ENCODE peak calls at places on chromosomes 16 and 17, in seven cellular contexts. L is hepatocyte, T is PC-3, V is neural progenitor cell, S is HCT116, U is OCI-LY7, K is GM23248. Z is an unnamed sample.
A peak's percentile ranks its signal among the peaks of the same experiment; 100 is the strongest.

GRCh38 chr16:82936941-82937551 is 310.3 kb downstream of the CDH13 start:
- DNase-seq in T (no peak), U (no peak), V (no peak), K (peak; percentile 61), L (no peak), S (no peak), Z (no peak)

GRCh38 chr17:80023261-80024205 is 12.1 kb downstream of the TBC1D16 start:
- DNase-seq in T (no peak), L (peak; percentile 42), U (no peak), V (peak; percentile 41), K (peak; percentile 33), S (no peak), Z (no peak)

GRCh38 chr17:78361227-78361683 is 1.4 kb upstream of the SOCS3 start:
- DNase-seq in T (no peak), V (no peak), S (no peak), U (no peak), K (no peak), L (no peak), Z (no peak)

GRCh38 chr17:63843387-63844292 is 1.2 kb upstream of the SMARCD2 start:
- DNase-seq in U (peak; percentile 94), V (no peak), S (peak; percentile 40), T (no peak), K (peak; percentile 85), L (peak; percentile 44), Z (peak; percentile 91)

GRCh38 chr16:11670171-11671131 is 2.2 kb downstream of the SNN start:
- DNase-seq in K (peak; percentile 29), T (no peak), L (no peak), S (no peak), U (no peak), V (no peak), Z (no peak)

GRCh38 chr17:80802626-80803450 is 188.8 kb upstream of the CHMP6 start:
- DNase-seq in L (no peak), S (no peak), K (no peak), T (no peak), V (no peak), U (no peak), Z (no peak)

GRCh38 chr17:12995896-12996295 is 21.9 kb downstream of the ELAC2 start:
- DNase-seq in V (no peak), T (no peak), U (no peak), L (no peak), S (no peak), K (no peak), Z (no peak)

GRCh38 chr17:78642707-78643106 is 65.5 kb upstream of the DNAH17 start:
- DNase-seq in L (no peak), K (no peak), T (no peak), V (no peak), S (no peak), U (no peak), Z (no peak)

GRCh38 chr17:69551212-69552010 is 136.9 kb downstream of the MAP2K6 start:
- DNase-seq in K (peak; percentile 54), U (no peak), V (no peak), L (no peak), T (peak; percentile 68), S (no peak), Z (no peak)

GRCh38 chr16:49345829-49346228 is 27.8 kb upstream of the C16orf78 start:
- DNase-seq in K (peak; percentile 13), U (peak; percentile 50), V (peak; percentile 80), T (peak; percentile 8), S (no peak), L (peak; percentile 25), Z (peak; percentile 32)

GRCh38 chr17:66978514-66979061 is 14.1 kb downstream of the CACNG4 start:
- DNase-seq in T (no peak), V (no peak), S (no peak), K (no peak), L (no peak), U (no peak), Z (no peak)

GRCh38 chr17:57138956-57139576 is 54.0 kb downstream of the AKAP1 start:
- DNase-seq in V (no peak), L (no peak), S (no peak), U (no peak), K (peak; percentile 12), T (peak; percentile 54), Z (no peak)

GRCh38 chr16:55765161-55765560 is 67.7 kb downstream of the CES1 start:
- DNase-seq in V (no peak), L (no peak), S (no peak), K (no peak), T (no peak), U (no peak), Z (no peak)

GRCh38 chr17:55699178-55699865 is 23.3 kb downstream of the TMEM100 start:
- DNase-seq in L (no peak), T (peak; percentile 24), K (no peak), V (peak; percentile 63), U (no peak), S (no peak), Z (no peak)

GRCh38 chr17:58527306-58527705 is 12.9 kb upstream of the MTMR4 start:
- DNase-seq in L (no peak), T (no peak), U (peak; percentile 32), V (no peak), S (no peak), K (peak; percentile 16), Z (no peak)

GRCh38 chr16:65287307-65287706 is 165.4 kb upstream of the CDH11 start:
- DNase-seq in T (no peak), L (no peak), K (no peak), U (no peak), S (no peak), V (no peak), Z (no peak)

GRCh38 chr16:27595993-27596392 is 46.0 kb downstream of the KATNIP start:
- DNase-seq in K (no peak), L (no peak), U (no peak), S (no peak), V (no peak), T (no peak), Z (no peak)

GRCh38 chr17:18191967-18192366 is 8.3 kb downstream of the ALKBH5 start:
- DNase-seq in S (no peak), L (no peak), U (no peak), K (peak; percentile 50), T (no peak), V (no peak), Z (no peak)

GRCh38 chr17:58334661-58335060 is 6.1 kb upstream of the TSPOAP1 start:
- DNase-seq in L (no peak), K (no peak), V (no peak), S (no peak), T (no peak), U (no peak), Z (no peak)

GRCh38 chr16:90012978-90013745 is 6.1 kb downstream of the DBNDD1 start:
- DNase-seq in T (no peak), K (no peak), S (no peak), V (no peak), U (peak; percentile 77), L (no peak), Z (no peak)

GRCh38 chr17:65576939-65577338 is 15.5 kb upstream of the AXIN2 start:
- DNase-seq in S (no peak), U (no peak), T (no peak), K (no peak), V (peak; percentile 37), L (peak; percentile 74), Z (no peak)

GRCh38 chr17:37493249-37494027 is 3.7 kb downstream of the DUSP14 start:
- DNase-seq in K (peak; percentile 94), T (peak; percentile 86), V (no peak), S (peak; percentile 8), L (no peak), U (no peak), Z (no peak)

GRCh38 chr16:57374067-57374534 is 1.8 kb downstream of the CX3CL1 start:
- DNase-seq in U (no peak), T (no peak), S (no peak), K (peak; percentile 49), V (no peak), L (no peak), Z (no peak)

GRCh38 chr16:75058815-75059214 is 57.8 kb downstream of the LDHD start:
- DNase-seq in U (no peak), L (no peak), T (no peak), V (no peak), S (no peak), K (no peak), Z (no peak)

GRCh38 chr17:48597775-48598631 is 4.4 kb upstream of the HOXB5 start:
- DNase-seq in V (peak; percentile 50), L (peak; percentile 41), T (peak; percentile 67), K (peak; percentile 80), U (peak; percentile 55), S (no peak), Z (no peak)

GRCh38 chr17:76707985-76708807 is 2.6 kb downstream of the MXRA7 start:
- DNase-seq in K (no peak), L (no peak), T (no peak), U (no peak), S (no peak), V (peak; percentile 94), Z (no peak)
- TF ChIP-seq EZH2phosphoT487 in K (no peak), L (no peak), T (no peak), U (no peak), S (no peak), V (no peak), Z (no peak)

DNA sequence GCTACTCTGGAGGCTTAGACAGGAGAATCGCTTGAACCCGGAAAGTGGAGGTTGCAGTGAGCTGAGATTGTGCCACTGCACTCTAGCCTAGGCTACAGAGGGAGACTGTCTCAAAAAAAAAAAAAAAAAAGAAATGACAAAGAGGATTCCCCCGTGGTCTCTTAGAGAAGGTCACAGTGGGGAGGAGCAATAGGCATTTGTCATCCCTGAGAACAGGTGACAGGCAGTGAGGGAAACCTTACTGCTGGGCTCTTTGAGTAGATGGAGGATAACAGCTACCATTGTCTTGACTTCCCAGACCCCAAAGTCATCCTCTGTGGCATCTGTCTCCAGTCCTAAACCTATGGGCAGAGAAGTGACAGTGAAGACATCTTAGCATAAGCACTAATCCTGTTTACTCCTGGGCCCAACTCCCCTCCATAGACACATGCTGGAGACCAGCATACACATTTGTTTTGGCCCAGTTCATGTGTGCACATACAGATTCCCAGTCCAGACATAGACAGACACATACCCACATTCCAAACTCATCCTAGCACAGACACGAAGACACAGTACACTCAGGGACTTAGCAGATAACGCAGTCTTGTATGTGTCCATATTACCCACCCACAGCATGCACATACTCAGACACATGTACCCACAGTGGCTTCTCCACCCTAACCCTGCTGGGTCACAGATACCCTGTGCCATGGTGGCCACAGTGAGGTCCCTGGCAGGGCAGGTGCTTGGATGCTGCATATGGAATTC is 2.7 kb downstream of the ESRP2 start:
- DNase-seq in U (no peak), T (no peak), L (no peak), V (no peak), S (no peak), K (no peak), Z (no peak)
- H3K27ac ChIP-seq in U (no peak overlapping the region), T (peak overlapping the region; percentile 15), L (peak overlapping the region; percentile 100), V (no peak overlapping the region), S (peak overlapping the region; percentile 86), K (no peak overlapping the region), Z (no peak overlapping the region)

GRCh38 chr17:6454495-6455320 is 10.5 kb downstream of the PIMREG start:
- DNase-seq in K (no peak), U (no peak), V (peak; percentile 60), S (no peak), L (no peak), T (no peak), Z (no peak)
- TF ChIP-seq EZH2phosphoT487 in K (no peak), U (no peak), V (no peak), S (no peak), L (no peak), T (no peak), Z (no peak)

GRCh38 chr17:45221997-45222272 is 250 bp downstream of the FMNL1 start:
- DNase-seq in S (no peak), L (no peak), U (no peak), V (peak; percentile 55), T (no peak), K (peak; percentile 47), Z (no peak)
- H3K27ac ChIP-seq in S (peak overlapping the region; percentile 12), L (no peak overlapping the region), U (peak overlapping the region; percentile 97), V (no peak overlapping the region), T (no peak overlapping the region), K (no peak overlapping the region), Z (no peak overlapping the region)